ENCODE peak calls at places on chromosome 1, in four cellular contexts. Z, B, L and H are unnamed samples.

GRCh38 chr1:194476872-194477271 is 1290.5 kb upstream of the B3GALT2 start:
- DNase-seq in Z (no peak), B (no peak), L (no peak), H (no peak)

GRCh38 chr1:162009501-162010174 is 14.0 kb downstream of the OLFML2B start:
- DNase-seq in Z (no peak), B (no peak), L (no peak), H (no peak)

GRCh38 chr1:18883636-18884418 is 18.5 kb downstream of the ALDH4A1 start:
- DNase-seq in Z (peak), B (peak), L (peak), H (peak)

GRCh38 chr1:67879485-67879884 is 46.2 kb upstream of the GNG12 start:
- DNase-seq in Z (no peak), B (no peak), L (no peak), H (no peak)

GRCh38 chr1:77888429-77889239 is at the start of gene NEXN:
- DNase-seq in Z (peak), B (peak), L (peak), H (peak)

GRCh38 chr1:176894450-176894849 is 270.1 kb downstream of the ASTN1 start:
- DNase-seq in Z (no peak), B (no peak), L (no peak), H (no peak)

GRCh38 chr1:41662061-41662655 is 177.7 kb upstream of the EDN2 start:
- DNase-seq in Z (peak), B (peak), L (peak), H (peak)

GRCh38 chr1:6723621-6724428 is 22.2 kb upstream of the DNAJC11 start:
- DNase-seq in Z (no peak), B (no peak), L (no peak), H (no peak)

GRCh38 chr1:86750530-86750929 is 46.2 kb downstream of the SH3GLB1 start:
- DNase-seq in Z (no peak), B (no peak), L (no peak), H (no peak)

GRCh38 chr1:183872406-183872805 is 67.5 kb downstream of the RGL1 start:
- DNase-seq in Z (no peak), B (no peak), L (no peak), H (no peak)

GRCh38 chr1:196324345-196324744 is 283.9 kb downstream of the KCNT2 start:
- DNase-seq in Z (no peak), B (no peak), L (no peak), H (no peak)

GRCh38 chr1:116256875-116257823 is 115.9 kb upstream of the ATP1A1 start:
- DNase-seq in Z (no peak), B (peak), L (no peak), H (no peak)

GRCh38 chr1:233025566-233025965 is 75.2 kb downstream of the NTPCR start:
- DNase-seq in Z (no peak), B (no peak), L (no peak), H (no peak)

GRCh38 chr1:54558434-54559030 is 10.5 kb downstream of the ACOT11 start:
- DNase-seq in Z (no peak), B (no peak), L (no peak), H (no peak)

DNA sequence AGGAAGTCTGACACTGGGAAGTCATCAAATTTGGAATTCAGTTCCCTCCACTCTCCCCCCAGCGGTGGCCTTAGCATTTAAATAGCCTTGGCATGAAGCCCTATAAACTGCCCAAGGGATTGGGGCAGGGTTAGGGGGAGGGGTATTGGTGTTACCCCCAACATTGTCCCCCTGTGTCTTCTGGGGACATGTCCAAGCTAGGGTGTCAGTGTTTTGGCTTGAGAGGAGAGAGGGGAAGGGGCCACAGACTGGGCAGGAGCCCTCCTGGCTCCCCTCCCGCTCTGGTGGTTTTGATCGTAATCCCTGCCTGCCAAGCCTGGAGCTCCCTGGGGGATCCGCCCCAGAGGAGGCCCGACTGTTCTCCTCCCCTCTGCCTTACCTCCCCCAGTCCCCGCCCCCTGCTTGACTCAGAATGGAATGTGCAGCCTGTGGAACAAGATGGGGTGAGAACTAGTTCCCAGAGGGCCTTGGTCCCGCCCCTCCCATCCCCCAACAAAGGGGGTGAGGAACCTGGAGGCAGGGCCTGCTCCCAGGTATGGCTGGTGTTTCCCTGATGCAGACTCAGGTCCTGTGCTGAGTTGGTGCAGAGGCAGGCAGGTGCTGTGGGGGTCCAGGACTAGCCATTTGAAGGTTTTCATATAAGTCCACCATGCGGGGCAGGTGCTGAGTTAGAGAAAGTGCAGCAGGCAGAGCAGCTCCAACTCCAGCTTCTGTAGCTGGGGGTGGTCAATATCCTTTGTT is 7.4 kb downstream of the SOX13 start:
- DNase-seq in Z (peak), B (peak), L (peak), H (no peak)
- H3K27ac ChIP-seq in Z (peak), B (no peak), L (peak), H (no peak)

DNA sequence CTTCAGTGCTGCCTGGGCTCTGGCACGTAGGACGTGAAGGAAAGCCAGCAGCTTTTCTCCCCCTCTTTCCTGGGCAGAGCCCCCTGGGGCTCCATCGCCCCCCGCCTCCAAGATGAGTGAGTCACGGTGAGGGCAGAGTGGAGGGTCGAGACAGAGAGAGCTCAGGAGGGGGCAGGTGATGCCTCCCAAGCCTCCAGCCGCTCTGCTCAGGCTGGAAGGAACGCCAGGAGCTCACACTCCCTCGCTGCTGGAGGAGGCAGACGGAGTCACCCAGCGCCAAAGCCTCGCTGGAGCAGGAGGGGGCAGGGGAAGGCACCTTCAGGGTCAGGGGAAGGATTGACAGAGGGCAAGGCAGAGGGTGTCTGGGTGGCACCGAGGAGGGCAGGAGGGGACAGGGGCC is 119.5 kb downstream of the CASZ1 start:
- DNase-seq in Z (no peak), B (no peak), L (no peak), H (no peak)
- H3K27ac ChIP-seq in Z (no peak), B (peak), L (no peak), H (no peak)

DNA sequence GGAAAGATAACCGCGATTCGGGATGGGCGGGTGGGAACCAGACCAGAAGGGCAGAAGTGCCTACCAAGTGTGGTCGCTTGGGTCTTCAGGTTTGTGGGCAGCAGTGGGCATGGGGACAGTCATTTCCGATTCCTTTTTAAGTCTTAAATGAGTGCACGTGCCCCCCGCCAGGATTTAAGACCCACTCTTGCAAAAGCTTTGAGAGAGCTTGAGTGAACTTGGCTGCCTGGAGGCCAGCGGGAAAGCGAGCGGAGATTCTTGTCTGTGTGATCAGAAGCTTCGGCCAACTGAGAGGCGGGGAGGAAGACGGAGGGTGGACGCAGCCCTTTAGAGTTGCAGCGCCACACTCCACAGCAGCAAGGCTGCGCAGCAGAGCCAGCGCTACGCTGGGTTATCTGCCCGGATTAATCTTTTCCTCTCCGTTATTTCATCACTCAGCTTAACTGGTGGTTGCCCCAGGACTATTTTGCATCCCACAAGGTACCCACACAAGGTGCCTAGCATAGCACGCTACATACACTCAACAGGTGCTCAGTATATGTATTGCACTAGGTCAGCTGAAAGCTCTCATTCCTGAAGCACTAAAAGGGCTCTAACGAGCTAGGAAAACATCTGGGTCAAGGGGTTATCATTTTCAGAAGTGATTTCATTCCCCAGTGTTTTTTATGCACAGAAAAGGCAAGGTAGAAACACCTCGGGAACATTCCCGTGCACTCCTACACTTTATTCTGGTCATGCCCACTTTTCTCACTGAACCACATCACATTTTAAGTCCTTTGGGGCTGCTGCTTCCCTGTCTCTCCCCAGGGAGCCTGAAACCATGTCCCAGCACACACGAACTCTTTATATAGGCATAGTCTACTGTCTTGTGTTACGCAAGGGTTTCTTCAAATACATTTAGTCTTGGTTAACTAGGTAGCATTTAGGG is 1.5 kb upstream of the BATF3 start:
- DNase-seq in Z (peak), B (peak), L (peak), H (no peak)
- H3K27ac ChIP-seq in Z (no peak), B (peak), L (no peak), H (no peak)

DNA sequence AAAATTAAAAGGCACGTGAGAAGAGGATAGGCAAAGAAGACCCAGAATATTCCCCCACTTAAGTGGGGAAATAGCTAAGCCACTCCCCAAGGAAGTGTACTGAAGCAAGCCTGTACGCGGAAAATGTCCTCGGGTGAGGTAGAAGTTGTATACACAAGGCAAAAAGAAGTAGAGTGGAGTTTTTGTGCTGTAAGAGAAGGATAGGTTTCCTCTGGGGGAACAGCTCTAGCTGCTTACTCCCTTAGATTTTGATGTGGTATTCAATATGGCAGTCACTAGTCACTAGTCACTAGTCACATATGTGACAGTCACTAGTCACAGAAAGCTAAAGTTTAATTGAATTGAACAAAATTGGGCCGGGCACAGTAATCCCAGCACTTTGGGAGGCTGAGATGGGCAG is 7.6 kb downstream of the TXNIP start:
- DNase-seq in Z (no peak), B (no peak), L (no peak), H (no peak)
- H3K27ac ChIP-seq in Z (no peak), B (peak), L (no peak), H (no peak)

GRCh38 chr1:109595540-109595939 is 23.9 kb downstream of the GNAT2 start:
- DNase-seq in Z (no peak), B (no peak), L (no peak), H (no peak)
- H3K27ac ChIP-seq in Z (no peak), B (no peak), L (no peak), H (no peak)

GRCh38 chr1:202578565-202578964 is 131.7 kb downstream of the SYT2 start:
- DNase-seq in Z (no peak), B (no peak), L (no peak), H (no peak)

GRCh38 chr1:202577381-202577780 is 132.9 kb downstream of the SYT2 start:
- DNase-seq in Z (no peak), B (no peak), L (no peak), H (no peak)

GRCh38 chr1:202576816-202577215 is 133.4 kb downstream of the SYT2 start:
- DNase-seq in Z (peak), B (no peak), L (no peak), H (peak)

GRCh38 chr1:202579806-202580205 is 130.4 kb downstream of the SYT2 start:
- DNase-seq in Z (peak), B (no peak), L (no peak), H (no peak)

GRCh38 chr1:202578001-202578500 is 132.2 kb downstream of the SYT2 start:
- DNase-seq in Z (no peak), B (no peak), L (peak), H (no peak)
- H3K27ac ChIP-seq in Z (peak), B (peak), L (peak), H (no peak)